ENCODE peak calls at places on chromosomes 7 and 10, in four cellular contexts. Z is SJSA1; O is amniotic stem cell; X is stimulated activated CD8-positive, alpha-beta memory T cell treated with anti-CD3 and anti-CD28 coated beads, Interleukin-4, amount 100 ng/mL, for 24 hours. S is an unnamed sample.

GRCh38 chr10:132304756-132305509 is 2.8 kb downstream of the STK32C start:
- DNase-seq in Z (no peak), O (no peak), X (no peak), S (no peak)

GRCh38 chr7:100545636-100546128 is 6.7 kb downstream of the AGFG2 start:
- DNase-seq in Z (peak; percentile 85), O (peak; percentile 66), X (no peak), S (peak; percentile 90)

GRCh38 chr7:26083113-26083512 is 68.9 kb upstream of the NFE2L3 start:
- DNase-seq in Z (no peak), O (no peak), X (no peak), S (peak; percentile 13)

GRCh38 chr10:11164806-11165590 is 147.3 kb downstream of the CELF2 start:
- DNase-seq in Z (no peak), O (no peak), X (peak; percentile 54), S (peak; percentile 93)

GRCh38 chr10:45509491-45509890 is 135.5 kb downstream of the ALOX5 start:
- DNase-seq in Z (no peak), O (no peak), X (no peak), S (no peak)

GRCh38 chr10:119783665-119784027 is 57.8 kb downstream of the INPP5F start:
- DNase-seq in Z (no peak), O (no peak), X (no peak), S (no peak)

GRCh38 chr10:35329520-35329919 is 6.8 kb upstream of the CCNY start:
- DNase-seq in Z (no peak), O (no peak), X (no peak), S (no peak)

GRCh38 chr10:19702215-19702614 is 114.0 kb upstream of the PLXDC2 start:
- DNase-seq in Z (peak; percentile 14), O (no peak), X (no peak), S (peak; percentile 74)

GRCh38 chr10:93060887-93061593 is 442 bp downstream of the CYP26C1 start:
- DNase-seq in Z (no peak), O (no peak), X (no peak), S (no peak)

GRCh38 chr10:5977471-5978370 is at the start of gene IL15RA:
- DNase-seq in Z (peak; percentile 80), O (peak; percentile 21), X (peak; percentile 84), S (peak; percentile 86)

GRCh38 chr7:2710256-2710655 is 22.3 kb downstream of the AMZ1 start:
- DNase-seq in Z (no peak), O (no peak), X (no peak), S (no peak)

GRCh38 chr10:50807851-50808776 is 68.4 kb downstream of the ASAH2B start:
- DNase-seq in Z (no peak), O (no peak), X (no peak), S (peak; percentile 86)

GRCh38 chr7:151060416-151061234 is 1.2 kb downstream of the SLC4A2 start:
- DNase-seq in Z (peak; percentile 44), O (no peak), X (no peak), S (peak; percentile 66)

GRCh38 chr7:139618482-139619366 is 95.2 kb downstream of the CLEC2L start:
- DNase-seq in Z (peak; percentile 33), O (no peak), X (peak; percentile 29), S (peak; percentile 72)

GRCh38 chr7:134701272-134701671 is 54.6 kb downstream of the BPGM start:
- DNase-seq in Z (peak; percentile 42), O (no peak), X (no peak), S (peak; percentile 63)

GRCh38 chr7:111560773-111561658 is 1.3 kb downstream of the IMMP2L start:
- DNase-seq in Z (peak; percentile 45), O (no peak), X (no peak), S (peak; percentile 33)

GRCh38 chr7:111886233-111886632 is 320.0 kb downstream of the DOCK4 start:
- DNase-seq in Z (no peak), O (no peak), X (no peak), S (no peak)

GRCh38 chr10:79985481-79986072 is 36.7 kb upstream of the SFTPD start:
- DNase-seq in Z (no peak), O (no peak), X (no peak), S (peak; percentile 28)

GRCh38 chr10:33566001-33566400 is 231.5 kb upstream of the NRP1 start:
- DNase-seq in Z (peak; percentile 6), O (no peak), X (no peak), S (no peak)

GRCh38 chr7:142873281-142873784 is 12.2 kb downstream of the TRPV6 start:
- DNase-seq in Z (no peak), O (no peak), X (no peak), S (no peak)

GRCh38 chr10:124205432-124205831 is 112.0 kb upstream of the CHST15 start:
- DNase-seq in Z (no peak), O (no peak), X (no peak), S (no peak)

GRCh38 chr7:24964177-24964576 is 15.8 kb downstream of the OSBPL3 start:
- DNase-seq in Z (no peak), O (no peak), X (no peak), S (no peak)

GRCh38 chr10:88033793-88034192 is 170.4 kb downstream of the PTEN start:
- DNase-seq in Z (no peak), O (no peak), X (no peak), S (no peak)

GRCh38 chr10:105707603-105708002 is 1066.5 kb downstream of the SORCS3 start:
- DNase-seq in Z (no peak), O (no peak), X (no peak), S (no peak)

GRCh38 chr7:3267928-3268690 is 32.9 kb upstream of the SDK1 start:
- DNase-seq in Z (peak; percentile 44), O (peak; percentile 9), X (no peak), S (peak; percentile 67)

S was measured in GM23248.